ENCODE peak calls at places on chromosome 21, in five cellular contexts. D is HepG2, R is upper lobe of left lung, F is A549, W is K562. G is an unnamed sample.

GRCh38 chr21:38175321-38175720 is 81.5 kb upstream of the KCNJ15 start:
- ATAC-seq in D (no peak), R (no peak), F (no peak), W (no peak), G (no peak)

GRCh38 chr21:31911138-31911907 is 38.5 kb downstream of the HUNK start:
- ATAC-seq in D (no peak), R (peak; percentile 56), F (no peak), W (no peak), G (no peak)

GRCh38 chr21:38769253-38769780 is 36.4 kb upstream of the ETS2 start:
- ATAC-seq in D (no peak), R (no peak), F (peak; percentile 60), W (no peak), G (no peak)

GRCh38 chr21:15222711-15223110 is 157.9 kb upstream of the NRIP1 start:
- ATAC-seq in D (no peak), R (peak; percentile 83), F (no peak), W (no peak), G (no peak)

GRCh38 chr21:40143822-40144525 is 276.7 kb downstream of the PCP4 start:
- ATAC-seq in D (peak; percentile 78), R (peak; percentile 64), F (peak; percentile 68), W (peak; percentile 86), G (peak; percentile 49)

GRCh38 chr21:38493549-38494253 is 4.6 kb downstream of the ERG start:
- ATAC-seq in D (no peak), R (no peak), F (no peak), W (no peak), G (no peak)

GRCh38 chr21:36551731-36552457 is 72.0 kb upstream of the CLDN14 start:
- ATAC-seq in D (no peak), R (peak; percentile 71), F (no peak), W (no peak), G (no peak)

GRCh38 chr21:33976980-33977720 is 61.5 kb upstream of the ATP5PO start:
- ATAC-seq in D (peak; percentile 32), R (no peak), F (no peak), W (no peak), G (no peak)

GRCh38 chr21:32181415-32181814 is 97.4 kb downstream of the MIS18A start:
- ATAC-seq in D (no peak), R (no peak), F (no peak), W (no peak), G (no peak)

GRCh38 chr21:33185852-33186251 is 43.9 kb upstream of the IFNAR2 start:
- ATAC-seq in D (no peak), R (no peak), F (no peak), W (no peak), G (no peak)

GRCh38 chr21:14457762-14458161 is 74.8 kb upstream of the HSPA13 start:
- ATAC-seq in D (no peak), R (no peak), F (no peak), W (no peak), G (no peak)

GRCh38 chr21:39209334-39209688 is 26.1 kb upstream of the PSMG1 start:
- ATAC-seq in D (no peak), R (no peak), F (no peak), W (peak; percentile 18), G (no peak)

GRCh38 chr21:42527489-42528158 is 14.0 kb downstream of the SLC37A1 start:
- ATAC-seq in D (no peak), R (no peak), F (no peak), W (no peak), G (no peak)

GRCh38 chr21:15004721-15005370 is 60.0 kb downstream of the NRIP1 start:
- ATAC-seq in D (no peak), R (no peak), F (no peak), W (no peak), G (no peak)

GRCh38 chr21:33451634-33452071 is 28.1 kb downstream of the TMEM50B start:
- ATAC-seq in D (peak; percentile 85), R (no peak), F (peak; percentile 34), W (peak; percentile 51), G (no peak)

GRCh38 chr21:46097826-46098286 is at the start of gene COL6A2:
- ATAC-seq in D (peak; percentile 72), R (peak; percentile 90), F (peak; percentile 96), W (peak; percentile 97), G (peak; percentile 86)

GRCh38 chr21:46100426-46100825 is 2.5 kb downstream of the COL6A2 start:
- ATAC-seq in D (no peak), R (no peak), F (no peak), W (no peak), G (no peak)

GRCh38 chr21:46098303-46099141 is 610 bp downstream of the COL6A2 start:
- ATAC-seq in D (no peak), R (peak; percentile 72), F (peak; percentile 42), W (peak; percentile 10), G (peak; percentile 44)

GRCh38 chr21:46100020-46100419 is 2.1 kb downstream of the COL6A2 start:
- ATAC-seq in D (no peak), R (no peak), F (no peak), W (no peak), G (no peak)

GRCh38 chr21:46099476-46099875 is 1.6 kb downstream of the COL6A2 start:
- ATAC-seq in D (peak; percentile 55), R (peak; percentile 51), F (no peak), W (no peak), G (no peak)
- H3K4me3 ChIP-seq in D (no peak overlapping the region), R (peak overlapping the region; percentile 68), F (no peak overlapping the region), W (no peak overlapping the region), G (peak overlapping the region; percentile 99)

GRCh38 chr21:41425954-41426655 is at the start of gene MX1:
- ATAC-seq in D (peak; percentile 94), R (peak; percentile 95), F (peak; percentile 82), W (peak; percentile 40), G (peak; percentile 89)
- TF ChIP-seq POLR2A in D (no peak), R (peak; percentile 86), F (no peak), W (no peak), G (peak; percentile 72)

GRCh38 chr21:26784974-26785373 is 60.2 kb downstream of the ADAMTS1 start:
- ATAC-seq in D (no peak), R (peak; percentile 78), F (no peak), W (no peak), G (peak; percentile 78)
- TF ChIP-seq EP300 in D (no peak), R (no peak), F (no peak), W (no peak), G (no peak)

GRCh38 chr21:41365377-41366107 is 3.7 kb downstream of the MX2 start:
- ATAC-seq in D (no peak), R (no peak), F (no peak), W (no peak), G (no peak)

GRCh38 chr21:41366522-41367151 is 4.8 kb downstream of the MX2 start:
- ATAC-seq in D (peak; percentile 78), R (peak; percentile 44), F (peak; percentile 92), W (peak; percentile 61), G (no peak)

GRCh38 chr21:41368361-41369104 is 6.7 kb downstream of the MX2 start:
- ATAC-seq in D (no peak), R (no peak), F (no peak), W (no peak), G (no peak)

GRCh38 chr21:41369105-41369914 is 7.5 kb downstream of the MX2 start:
- ATAC-seq in D (peak; percentile 76), R (peak; percentile 25), F (no peak), W (peak; percentile 21), G (peak; percentile 42)

GRCh38 chr21:41367598-41368360 is 6.0 kb downstream of the MX2 start:
- ATAC-seq in D (no peak), R (no peak), F (no peak), W (no peak), G (no peak)
- H3K4me3 ChIP-seq in D (no peak overlapping the region), R (no peak overlapping the region), F (no peak overlapping the region), W (no peak overlapping the region), G (no peak overlapping the region)

GRCh38 chr21:27507695-27508094 is 540.8 kb upstream of the ADAMTS5 start:
- ATAC-seq in D (no peak), R (no peak), F (no peak), W (no peak), G (no peak)
- TF ChIP-seq POLR2A in D (no peak), R (no peak), F (no peak), W (no peak), G (no peak)

GRCh38 chr21:35178098-35178497 is 129.0 kb upstream of the RUNX1 start:
- ATAC-seq in D (no peak), R (no peak), F (no peak), W (no peak), G (no peak)

GRCh38 chr21:35179990-35180557 is 131.0 kb upstream of the RUNX1 start:
- ATAC-seq in D (no peak), R (no peak), F (no peak), W (no peak), G (no peak)

DNA sequence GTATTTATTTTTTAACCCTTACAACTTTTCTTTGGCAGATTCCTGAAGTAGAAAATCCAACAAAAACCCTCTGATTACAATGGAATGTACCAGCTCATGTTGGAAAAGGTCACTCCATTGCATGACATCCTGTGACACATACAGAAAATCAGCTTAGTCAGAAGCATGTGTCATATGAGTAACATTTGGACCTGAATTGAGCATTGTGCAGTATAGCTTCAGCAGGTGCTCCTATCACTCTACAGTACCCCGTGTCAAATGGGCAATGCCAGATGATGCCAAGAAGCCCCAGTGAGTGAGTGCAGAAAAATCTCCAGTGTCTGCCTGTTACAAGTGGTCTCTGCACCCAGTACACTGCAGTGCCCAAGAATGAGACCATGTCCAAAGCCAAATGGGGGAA is 129.7 kb upstream of the RUNX1 start:
- ATAC-seq in D (no peak), R (no peak), F (no peak), W (no peak), G (no peak)
- TF ChIP-seq EP300 in D (no peak), R (no peak), F (no peak), W (no peak), G (no peak)

GRCh38 chr21:44966135-44967081 is 26.6 kb downstream of the SLX9 start:
- ATAC-seq in D (no peak), R (no peak), F (no peak), W (no peak), G (peak; percentile 23)
- H3K4me3 ChIP-seq in D (no peak overlapping the region), R (no peak overlapping the region), F (no peak overlapping the region), W (no peak overlapping the region), G (peak overlapping the region; percentile 16)

GRCh38 chr21:45073301-45074047 is 906 bp upstream of the ADARB1 start:
- ATAC-seq in D (peak; percentile 69), R (peak; percentile 39), F (peak; percentile 72), W (peak; percentile 76), G (peak; percentile 20)
- TF ChIP-seq POLR2A in D (no peak), R (no peak), F (no peak), W (peak; percentile 100), G (no peak)

DNA sequence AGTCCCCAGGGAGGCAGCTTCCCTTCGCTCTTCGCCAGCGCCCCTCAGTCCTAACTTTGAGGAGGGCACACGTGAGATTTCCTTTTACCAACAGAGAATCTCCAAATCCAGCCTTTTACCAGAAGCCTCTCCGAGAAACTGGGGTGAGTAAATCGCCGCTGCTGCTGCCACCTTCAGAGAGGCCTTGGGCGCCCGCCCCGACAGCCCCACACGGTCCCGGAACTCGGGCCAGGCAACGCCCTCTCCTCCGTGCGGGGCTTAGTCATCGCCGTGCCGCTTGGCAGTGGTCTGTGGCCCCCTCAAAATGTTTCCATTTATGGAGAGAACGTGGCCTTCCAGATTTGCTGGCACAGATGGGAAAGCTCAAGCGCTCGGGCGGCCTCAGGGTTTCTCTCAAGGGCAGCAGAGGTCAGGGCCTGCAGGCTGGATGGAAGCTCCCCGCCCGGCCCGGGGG is 41.4 kb upstream of the COL6A2 start:
- ATAC-seq in D (no peak), R (peak; percentile 93), F (no peak), W (no peak), G (peak; percentile 92)
- TF ChIP-seq EP300 in D (no peak), R (no peak), F (no peak), W (no peak), G (peak; percentile 56)